ENCODE peak calls at places on chromosomes 6 and 20, in six cellular contexts. Q is T-cell; D is HCT116; C is astrocyte of the hippocampus; W is stimulated activated CD4-positive, alpha-beta T cell treated with anti-CD3 and anti-CD28 coated beads, Interleukin-15, amount 100 ng/mL, for 1 hour; T is naive B cell. K is an unnamed sample.

GRCh38 chr6:81944661-81945060 is 192.2 kb upstream of the TENT5A start:
- DNase-seq in Q (no peak), D (no peak), C (no peak), W (no peak), T (no peak), K (no peak)

GRCh38 chr20:60976139-60976538 is 275.9 kb upstream of the CDH4 start:
- DNase-seq in Q (no peak), D (no peak), C (no peak), W (no peak), T (no peak), K (no peak)

GRCh38 chr6:155158044-155158843 is 105.6 kb upstream of the CLDN20 start:
- DNase-seq in Q (no peak), D (no peak), C (no peak), W (no peak), T (no peak), K (peak)

GRCh38 chr20:2691127-2691526 is 1.5 kb upstream of the EBF4 start:
- DNase-seq in Q (no peak), D (no peak), C (no peak), W (no peak), T (no peak), K (no peak)

GRCh38 chr20:54148947-54149764 is 24.6 kb downstream of the CYP24A1 start:
- DNase-seq in Q (no peak), D (peak), C (no peak), W (no peak), T (no peak), K (no peak)

GRCh38 chr6:161586866-161587265 is 313.0 kb upstream of the AGPAT4 start:
- DNase-seq in Q (no peak), D (no peak), C (no peak), W (no peak), T (no peak), K (no peak)

GRCh38 chr6:18340781-18341551 is 46.2 kb upstream of the RNF144B start:
- DNase-seq in Q (no peak), D (no peak), C (no peak), W (no peak), T (no peak), K (no peak)

GRCh38 chr6:82963527-82963926 is 102.1 kb downstream of the UBE3D start:
- DNase-seq in Q (no peak), D (peak), C (no peak), W (no peak), T (no peak), K (no peak)

GRCh38 chr6:118876201-118876600 is 17.8 kb upstream of the ASF1A start:
- DNase-seq in Q (no peak), D (no peak), C (peak), W (no peak), T (no peak), K (no peak)

GRCh38 chr6:143556529-143556928 is 45.0 kb upstream of the FUCA2 start:
- DNase-seq in Q (no peak), D (no peak), C (peak), W (no peak), T (no peak), K (no peak)